ENCODE peak calls at places on chromosomes 1 and 21, in six cellular contexts. S is GM12878, C is H1, Z is HepG2, D is K562, Y is GM12891. I is an unnamed sample.

GRCh38 chr1:30373471-30374399 is 349.6 kb downstream of the MATN1 start:
- DNase-seq in S (no peak), C (no peak), Z (no peak), D (no peak), Y (no peak), I (no peak)

GRCh38 chr1:225653463-225654276 is 747 bp upstream of the ENAH start:
- DNase-seq in S (no peak), C (no peak), Z (peak), D (no peak), Y (peak), I (no peak)

GRCh38 chr1:219928791-219929118 is 398 bp upstream of the SLC30A10 start:
- DNase-seq in S (no peak), C (no peak), Z (no peak), D (no peak), Y (no peak), I (no peak)

GRCh38 chr1:212396638-212397037 is 18.0 kb downstream of the PACC1 start:
- DNase-seq in S (no peak), C (no peak), Z (no peak), D (no peak), Y (no peak), I (no peak)

GRCh38 chr1:183185941-183186490 is at the start of gene LAMC2:
- DNase-seq in S (no peak), C (peak), Z (no peak), D (no peak), Y (no peak), I (no peak)

GRCh38 chr1:155218854-155219591 is 10.5 kb downstream of the MTX1 start:
- DNase-seq in S (no peak), C (no peak), Z (no peak), D (peak), Y (no peak), I (no peak)

GRCh38 chr1:74819062-74819461 is 86.1 kb downstream of the TYW3 start:
- DNase-seq in S (no peak), C (no peak), Z (no peak), D (no peak), Y (no peak), I (no peak)

GRCh38 chr21:41876928-41877652 is 2.1 kb downstream of the PRDM15 start:
- DNase-seq in S (no peak), C (no peak), Z (no peak), D (no peak), Y (no peak), I (no peak)

GRCh38 chr1:20936216-20936615 is 149.1 kb upstream of the HP1BP3 start:
- DNase-seq in S (no peak), C (no peak), Z (no peak), D (no peak), Y (no peak), I (no peak)

GRCh38 chr21:31455506-31455905 is 111.4 kb upstream of the TIAM1 start:
- DNase-seq in S (no peak), C (no peak), Z (no peak), D (no peak), Y (no peak), I (no peak)

GRCh38 chr1:85122169-85122568 is 73.9 kb upstream of the MCOLN3 start:
- DNase-seq in S (no peak), C (no peak), Z (no peak), D (no peak), Y (no peak), I (no peak)

GRCh38 chr1:181345146-181345545 is 138.2 kb upstream of the CACNA1E start:
- DNase-seq in S (no peak), C (no peak), Z (no peak), D (no peak), Y (no peak), I (no peak)

GRCh38 chr21:46145840-46146691 is 9.3 kb downstream of the FTCD start:
- DNase-seq in S (no peak), C (no peak), Z (no peak), D (no peak), Y (no peak), I (no peak)

GRCh38 chr1:39268112-39268581 is 63.7 kb downstream of the MACF1 start:
- DNase-seq in S (no peak), C (no peak), Z (no peak), D (no peak), Y (no peak), I (peak)

GRCh38 chr1:23352096-23352695 is 8.1 kb upstream of the HNRNPR start:
- DNase-seq in S (no peak), C (no peak), Z (no peak), D (no peak), Y (no peak), I (no peak)

GRCh38 chr1:1144122-1144842 is 28.4 kb upstream of the C1orf159 start:
- DNase-seq in S (no peak), C (no peak), Z (no peak), D (no peak), Y (peak), I (peak)
- TF ChIP-seq POLR2A in S (no peak), C (no peak), Z (no peak), D (no peak), Y (no peak), I (no peak)

GRCh38 chr1:164983023-164983650 is 373.4 kb downstream of the LMX1A start:
- DNase-seq in S (no peak), C (no peak), Z (no peak), D (no peak), Y (no peak), I (no peak)
- TF ChIP-seq POLR2AphosphoS5 in S (no peak), C (no peak), Z (no peak), D (no peak), Y (no peak), I (no peak)

DNA sequence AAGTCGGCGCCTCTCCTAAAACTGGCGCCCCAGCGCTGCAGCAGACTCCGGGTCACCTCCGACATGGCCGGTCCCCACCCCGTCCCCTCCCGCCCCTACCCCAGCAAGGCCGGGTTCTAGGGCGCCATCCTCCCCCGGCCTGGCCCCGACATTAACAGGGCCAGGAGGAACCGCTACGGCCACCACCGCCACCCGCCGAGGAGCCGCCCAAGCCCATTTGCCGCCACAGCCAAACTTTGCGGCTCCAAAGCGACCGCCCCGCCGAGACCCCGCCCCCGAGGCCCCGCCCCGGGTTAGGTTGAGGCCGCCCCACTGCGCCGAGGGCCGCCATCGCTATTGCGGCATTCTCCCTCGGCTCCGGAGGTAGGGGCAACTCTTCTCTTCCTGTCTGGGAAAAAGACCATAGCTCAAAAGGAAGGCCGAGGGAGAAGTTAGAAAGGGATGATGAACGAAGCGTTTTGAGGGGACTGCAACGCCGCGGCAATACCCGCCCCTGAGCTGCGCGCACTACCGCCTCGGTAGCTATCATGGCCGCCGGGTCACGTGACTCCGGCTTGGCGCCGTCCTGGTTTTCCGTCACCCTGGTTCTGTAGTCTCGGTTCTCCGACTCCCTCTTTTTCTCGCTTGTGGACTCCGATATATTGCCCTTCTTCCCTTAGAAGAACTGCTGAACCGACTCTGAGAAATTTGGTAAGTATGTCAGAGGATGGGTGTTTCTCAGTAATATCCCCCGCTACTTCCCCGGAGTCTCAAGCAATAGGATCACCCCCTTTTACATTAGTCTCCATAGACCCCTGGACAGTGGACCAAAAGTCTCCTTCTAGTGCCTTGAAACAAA is at the start of the genes AIDA and BROX:
- DNase-seq in S (no peak), C (no peak), Z (peak), D (peak), Y (peak), I (peak)
- TF ChIP-seq TAF1 in S (peak), C (peak), Z (peak), D (peak), Y (peak), I (no peak)

GRCh38 chr1:77652179-77652745 is 30.2 kb downstream of the ZZZ3 start:
- DNase-seq in S (no peak), C (no peak), Z (no peak), D (no peak), Y (no peak), I (no peak)

GRCh38 chr1:77658271-77658670 is 24.2 kb downstream of the ZZZ3 start:
- DNase-seq in S (no peak), C (no peak), Z (no peak), D (no peak), Y (no peak), I (no peak)

GRCh38 chr1:77652970-77653516 is 29.4 kb downstream of the ZZZ3 start:
- DNase-seq in S (no peak), C (no peak), Z (no peak), D (no peak), Y (no peak), I (no peak)

GRCh38 chr1:77659879-77660593 is 22.4 kb downstream of the ZZZ3 start:
- DNase-seq in S (no peak), C (no peak), Z (no peak), D (no peak), Y (no peak), I (no peak)

DNA sequence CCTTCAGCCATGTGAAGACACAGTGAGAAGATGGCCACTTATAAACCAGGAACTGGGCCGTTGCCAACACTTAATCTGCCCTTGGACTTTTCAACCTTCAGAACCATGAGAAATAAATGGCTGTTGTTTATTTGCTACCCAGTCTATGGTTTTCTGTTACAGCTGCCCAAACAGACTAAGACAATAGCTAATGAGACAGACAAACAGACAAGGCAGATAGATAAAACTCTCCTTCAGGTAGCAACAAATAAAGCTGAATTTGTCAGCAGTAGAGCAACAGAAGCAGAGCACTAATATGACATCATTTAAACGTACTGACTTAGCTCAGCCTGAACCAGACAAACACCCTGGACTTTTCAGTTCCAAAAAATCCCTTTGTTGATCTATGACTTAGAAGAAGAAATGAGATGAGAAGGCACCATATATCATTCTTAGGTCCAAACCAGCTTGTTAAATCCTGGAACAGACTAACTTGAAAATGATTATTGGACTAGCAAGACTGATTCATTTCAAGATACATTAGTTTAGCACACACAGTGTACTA is 27.0 kb downstream of the ZZZ3 start:
- DNase-seq in S (no peak), C (no peak), Z (peak), D (no peak), Y (no peak), I (no peak)
- TF ChIP-seq POLR2A in S (no peak), C (no peak), Z (no peak), D (no peak), Y (no peak), I (no peak)

DNA sequence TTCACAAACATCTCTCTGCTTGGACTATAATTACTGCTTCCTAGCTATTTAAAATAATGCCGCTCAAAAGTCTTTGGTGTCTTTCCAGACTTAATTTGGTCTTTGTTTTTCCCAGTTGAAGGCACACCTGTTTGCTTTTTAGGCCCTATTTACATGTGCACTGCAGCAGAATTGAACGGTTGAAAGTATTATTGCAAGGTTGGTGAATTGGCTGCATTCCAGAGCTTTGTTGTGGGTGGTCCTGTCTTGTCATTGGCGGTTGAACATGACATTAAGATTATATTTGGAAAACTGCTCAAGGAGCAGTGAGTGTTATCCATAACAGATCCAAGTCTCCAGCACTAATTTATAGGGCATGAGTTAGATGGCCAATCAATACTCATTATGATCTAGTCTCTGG is 656.3 kb downstream of the PTPRC start:
- DNase-seq in S (no peak), C (no peak), Z (no peak), D (no peak), Y (no peak), I (no peak)
- TF ChIP-seq POLR2AphosphoS5 in S (no peak), C (no peak), Z (no peak), D (no peak), Y (no peak), I (no peak)

DNA sequence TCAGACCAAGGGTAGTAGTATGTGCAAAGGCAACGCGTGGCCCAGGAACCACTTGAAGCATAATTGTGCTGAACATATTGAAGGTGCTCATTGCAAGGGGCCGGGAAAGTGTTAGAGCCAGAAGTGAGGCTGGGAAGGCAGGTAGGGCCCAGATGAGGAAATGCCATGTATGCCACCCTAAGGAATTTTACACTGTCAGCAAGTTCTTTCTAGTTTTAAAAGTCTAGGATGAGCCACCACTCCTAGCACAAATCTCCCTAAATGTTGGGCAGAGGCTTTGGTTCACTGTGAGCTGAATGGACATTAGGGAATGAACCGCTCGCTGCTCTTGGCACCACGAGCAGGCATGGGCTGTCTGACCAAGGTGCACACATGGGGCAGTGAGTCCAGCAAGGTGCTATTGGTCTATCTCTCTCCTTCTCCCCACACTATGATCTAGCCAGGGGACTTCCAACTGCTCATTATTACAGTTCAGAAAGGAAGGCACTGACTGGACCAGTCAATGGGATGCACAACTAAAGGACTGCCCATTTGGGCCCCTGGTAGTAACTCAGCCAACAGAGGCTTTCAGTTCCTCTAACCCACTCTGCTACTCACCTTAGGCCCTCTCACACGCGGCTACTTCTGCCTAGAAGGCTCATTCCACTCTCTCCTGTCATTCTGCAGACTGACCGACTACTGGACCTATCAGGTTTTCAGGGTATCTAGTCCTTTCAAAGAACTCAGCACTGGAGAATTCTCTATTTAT is 2.0 kb downstream of the KANK4 start:
- DNase-seq in S (no peak), C (no peak), Z (no peak), D (no peak), Y (no peak), I (no peak)
- TF ChIP-seq TAF1 in S (no peak), C (no peak), Z (no peak), D (no peak), Y (no peak), I (no peak)

GRCh38 chr1:10398734-10399486 is at the start of gene PGD:
- DNase-seq in S (peak), C (peak), Z (peak), D (peak), Y (peak), I (peak)
- TF ChIP-seq POLR2A in S (peak), C (peak), Z (peak), D (peak), Y (peak), I (peak)

DNA sequence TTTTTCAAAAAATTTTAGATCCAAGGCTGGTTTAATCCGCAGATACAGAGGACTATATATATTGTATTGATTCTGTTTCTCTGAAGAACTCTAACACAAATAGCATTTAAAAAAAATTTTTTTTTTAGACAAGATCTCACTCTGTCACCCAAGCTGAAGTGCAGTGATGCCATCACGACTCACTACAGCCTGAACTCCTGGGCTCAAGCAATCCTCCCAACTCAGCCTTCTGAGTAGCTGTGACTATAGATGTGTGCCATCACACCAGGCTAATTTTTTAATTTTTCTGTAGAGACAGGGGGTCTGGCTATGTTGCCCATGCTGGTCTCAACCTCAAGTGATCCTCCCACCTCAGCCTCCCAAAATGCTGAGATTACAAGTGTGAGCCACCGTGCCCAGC is 3.0 kb downstream of the ANKRD45 start:
- DNase-seq in S (no peak), C (no peak), Z (no peak), D (no peak), Y (no peak), I (no peak)
- TF ChIP-seq POLR2AphosphoS5 in S (no peak), C (no peak), Z (no peak), D (no peak), Y (no peak), I (no peak)

GRCh38 chr1:101460709-101461108 is 223.9 kb downstream of the S1PR1 start:
- DNase-seq in S (no peak), C (no peak), Z (no peak), D (no peak), Y (no peak), I (no peak)
- TF ChIP-seq TAF1 in S (no peak), C (no peak), Z (no peak), D (no peak), Y (no peak), I (no peak)

GRCh38 chr1:11787804-11788436 is 17.8 kb downstream of the MTHFR start:
- DNase-seq in S (no peak), C (no peak), Z (no peak), D (no peak), Y (no peak), I (no peak)
- TF ChIP-seq POLR2A in S (peak), C (no peak), Z (no peak), D (peak), Y (no peak), I (no peak)

I was measured in GM12892.